ENCODE peak calls at places on chromosome 17, in ten cellular contexts. One of them, this sample, is unnamed.

GRCh38 chr17:40432864-40433528 is 10.3 kb upstream of the IGFBP4 start:
- DNase-seq in GM12892: no peak
- DNase-seq in activated effector memory CD4-positive, alpha-beta T cell treated with Interleukin-2 at 50 U/mL for 16 hours: no peak
- DNase-seq in CD8-positive, alpha-beta T cell: no peak
- DNase-seq in effector CD4-positive, alpha-beta T cell: no peak
- DNase-seq in fibroblast of mammary gland: peak
- DNase-seq in endothelial cell: no peak
- DNase-seq in thoracic aorta: no peak
- DNase-seq in T-helper 17 cell: no peak
- DNase-seq in left ventricle myocardium superior: peak
- DNase-seq in this sample: no peak

GRCh38 chr17:35799942-35800341 is 4.5 kb upstream of the MMP28 start:
- DNase-seq in GM12892: no peak
- DNase-seq in activated effector memory CD4-positive, alpha-beta T cell treated with Interleukin-2 at 50 U/mL for 16 hours: no peak
- DNase-seq in CD8-positive, alpha-beta T cell: no peak
- DNase-seq in effector CD4-positive, alpha-beta T cell: no peak
- DNase-seq in fibroblast of mammary gland: no peak
- DNase-seq in endothelial cell: no peak
- DNase-seq in thoracic aorta: no peak
- DNase-seq in T-helper 17 cell: no peak
- DNase-seq in left ventricle myocardium superior: peak
- DNase-seq in this sample: no peak

GRCh38 chr17:47205419-47205963 is 3.7 kb upstream of the MYL4 start:
- DNase-seq in GM12892: no peak
- DNase-seq in activated effector memory CD4-positive, alpha-beta T cell treated with Interleukin-2 at 50 U/mL for 16 hours: peak
- DNase-seq in CD8-positive, alpha-beta T cell: peak
- DNase-seq in effector CD4-positive, alpha-beta T cell: peak
- DNase-seq in fibroblast of mammary gland: peak
- DNase-seq in endothelial cell: no peak
- DNase-seq in thoracic aorta: no peak
- DNase-seq in T-helper 17 cell: peak
- DNase-seq in left ventricle myocardium superior: peak
- DNase-seq in this sample: peak

GRCh38 chr17:41592601-41593305 is 6.1 kb upstream of the KRT14 start:
- DNase-seq in GM12892: no peak
- DNase-seq in activated effector memory CD4-positive, alpha-beta T cell treated with Interleukin-2 at 50 U/mL for 16 hours: no peak
- DNase-seq in CD8-positive, alpha-beta T cell: no peak
- DNase-seq in effector CD4-positive, alpha-beta T cell: no peak
- DNase-seq in fibroblast of mammary gland: no peak
- DNase-seq in endothelial cell: no peak
- DNase-seq in thoracic aorta: no peak
- DNase-seq in T-helper 17 cell: no peak
- DNase-seq in left ventricle myocardium superior: no peak
- DNase-seq in this sample: no peak

GRCh38 chr17:66228887-66229782 is at the start of gene APOH:
- DNase-seq in GM12892: no peak
- DNase-seq in activated effector memory CD4-positive, alpha-beta T cell treated with Interleukin-2 at 50 U/mL for 16 hours: no peak
- DNase-seq in CD8-positive, alpha-beta T cell: no peak
- DNase-seq in effector CD4-positive, alpha-beta T cell: no peak
- DNase-seq in fibroblast of mammary gland: no peak
- DNase-seq in endothelial cell: no peak
- DNase-seq in thoracic aorta: no peak
- DNase-seq in T-helper 17 cell: no peak
- DNase-seq in left ventricle myocardium superior: no peak
- DNase-seq in this sample: no peak

GRCh38 chr17:52111182-52111581 is 47.3 kb downstream of the CA10 start:
- DNase-seq in GM12892: no peak
- DNase-seq in activated effector memory CD4-positive, alpha-beta T cell treated with Interleukin-2 at 50 U/mL for 16 hours: no peak
- DNase-seq in CD8-positive, alpha-beta T cell: no peak
- DNase-seq in effector CD4-positive, alpha-beta T cell: no peak
- DNase-seq in fibroblast of mammary gland: no peak
- DNase-seq in endothelial cell: no peak
- DNase-seq in thoracic aorta: no peak
- DNase-seq in T-helper 17 cell: no peak
- DNase-seq in left ventricle myocardium superior: no peak
- DNase-seq in this sample: no peak

GRCh38 chr17:73591278-73592078 is 52.8 kb downstream of the SDK2 start:
- DNase-seq in GM12892: peak
- DNase-seq in activated effector memory CD4-positive, alpha-beta T cell treated with Interleukin-2 at 50 U/mL for 16 hours: peak
- DNase-seq in CD8-positive, alpha-beta T cell: peak
- DNase-seq in effector CD4-positive, alpha-beta T cell: peak
- DNase-seq in fibroblast of mammary gland: no peak
- DNase-seq in endothelial cell: no peak
- DNase-seq in thoracic aorta: no peak
- DNase-seq in T-helper 17 cell: peak
- DNase-seq in left ventricle myocardium superior: no peak
- DNase-seq in this sample: peak

GRCh38 chr17:47878203-47879027 is 17.6 kb upstream of the SP2 start:
- DNase-seq in GM12892: no peak
- DNase-seq in activated effector memory CD4-positive, alpha-beta T cell treated with Interleukin-2 at 50 U/mL for 16 hours: no peak
- DNase-seq in CD8-positive, alpha-beta T cell: no peak
- DNase-seq in effector CD4-positive, alpha-beta T cell: no peak
- DNase-seq in fibroblast of mammary gland: no peak
- DNase-seq in endothelial cell: no peak
- DNase-seq in thoracic aorta: no peak
- DNase-seq in T-helper 17 cell: no peak
- DNase-seq in left ventricle myocardium superior: no peak
- DNase-seq in this sample: no peak

GRCh38 chr17:79098282-79098867 is 23.8 kb downstream of the ENGASE start:
- DNase-seq in GM12892: no peak
- DNase-seq in activated effector memory CD4-positive, alpha-beta T cell treated with Interleukin-2 at 50 U/mL for 16 hours: no peak
- DNase-seq in CD8-positive, alpha-beta T cell: no peak
- DNase-seq in effector CD4-positive, alpha-beta T cell: no peak
- DNase-seq in fibroblast of mammary gland: no peak
- DNase-seq in endothelial cell: no peak
- DNase-seq in thoracic aorta: no peak
- DNase-seq in T-helper 17 cell: no peak
- DNase-seq in left ventricle myocardium superior: no peak
- DNase-seq in this sample: no peak

GRCh38 chr17:4090898-4091297 is 51.9 kb downstream of the ZZEF1 start:
- DNase-seq in GM12892: no peak
- DNase-seq in activated effector memory CD4-positive, alpha-beta T cell treated with Interleukin-2 at 50 U/mL for 16 hours: no peak
- DNase-seq in CD8-positive, alpha-beta T cell: no peak
- DNase-seq in effector CD4-positive, alpha-beta T cell: no peak
- DNase-seq in fibroblast of mammary gland: peak
- DNase-seq in endothelial cell: no peak
- DNase-seq in thoracic aorta: no peak
- DNase-seq in T-helper 17 cell: no peak
- DNase-seq in left ventricle myocardium superior: no peak
- DNase-seq in this sample: no peak

GRCh38 chr17:61139219-61139618 is 260.4 kb upstream of the TBX2 start:
- DNase-seq in GM12892: peak
- DNase-seq in activated effector memory CD4-positive, alpha-beta T cell treated with Interleukin-2 at 50 U/mL for 16 hours: peak
- DNase-seq in CD8-positive, alpha-beta T cell: peak
- DNase-seq in effector CD4-positive, alpha-beta T cell: peak
- DNase-seq in fibroblast of mammary gland: peak
- DNase-seq in endothelial cell: no peak
- DNase-seq in thoracic aorta: no peak
- DNase-seq in T-helper 17 cell: peak
- DNase-seq in left ventricle myocardium superior: no peak
- DNase-seq in this sample: peak

GRCh38 chr17:39662551-39663339 is 2.4 kb upstream of the TCAP start:
- DNase-seq in GM12892: no peak
- DNase-seq in activated effector memory CD4-positive, alpha-beta T cell treated with Interleukin-2 at 50 U/mL for 16 hours: no peak
- DNase-seq in CD8-positive, alpha-beta T cell: no peak
- DNase-seq in effector CD4-positive, alpha-beta T cell: no peak
- DNase-seq in fibroblast of mammary gland: no peak
- DNase-seq in endothelial cell: no peak
- DNase-seq in thoracic aorta: no peak
- DNase-seq in T-helper 17 cell: no peak
- DNase-seq in left ventricle myocardium superior: peak
- DNase-seq in this sample: no peak

GRCh38 chr17:17096438-17097178 is 54.4 kb downstream of the MPRIP start:
- DNase-seq in GM12892: no peak
- DNase-seq in activated effector memory CD4-positive, alpha-beta T cell treated with Interleukin-2 at 50 U/mL for 16 hours: no peak
- DNase-seq in CD8-positive, alpha-beta T cell: no peak
- DNase-seq in effector CD4-positive, alpha-beta T cell: no peak
- DNase-seq in fibroblast of mammary gland: peak
- DNase-seq in endothelial cell: no peak
- DNase-seq in thoracic aorta: no peak
- DNase-seq in T-helper 17 cell: no peak
- DNase-seq in left ventricle myocardium superior: no peak
- DNase-seq in this sample: no peak

GRCh38 chr17:76643553-76644148 is at the start of gene ST6GALNAC1:
- DNase-seq in GM12892: no peak
- DNase-seq in activated effector memory CD4-positive, alpha-beta T cell treated with Interleukin-2 at 50 U/mL for 16 hours: peak
- DNase-seq in CD8-positive, alpha-beta T cell: no peak
- DNase-seq in effector CD4-positive, alpha-beta T cell: peak
- DNase-seq in fibroblast of mammary gland: no peak
- DNase-seq in endothelial cell: peak
- DNase-seq in thoracic aorta: no peak
- DNase-seq in T-helper 17 cell: no peak
- DNase-seq in left ventricle myocardium superior: no peak
- DNase-seq in this sample: no peak

GRCh38 chr17:4877089-4877488 is 22.2 kb upstream of the C17orf107 start:
- DNase-seq in GM12892: no peak
- DNase-seq in activated effector memory CD4-positive, alpha-beta T cell treated with Interleukin-2 at 50 U/mL for 16 hours: no peak
- DNase-seq in CD8-positive, alpha-beta T cell: no peak
- DNase-seq in effector CD4-positive, alpha-beta T cell: no peak
- DNase-seq in fibroblast of mammary gland: no peak
- DNase-seq in endothelial cell: no peak
- DNase-seq in thoracic aorta: no peak
- DNase-seq in T-helper 17 cell: no peak
- DNase-seq in left ventricle myocardium superior: no peak
- DNase-seq in this sample: no peak

GRCh38 chr17:732788-733720 is 658 bp downstream of the TLCD3A start:
- DNase-seq in GM12892: peak
- DNase-seq in activated effector memory CD4-positive, alpha-beta T cell treated with Interleukin-2 at 50 U/mL for 16 hours: no peak
- DNase-seq in CD8-positive, alpha-beta T cell: peak
- DNase-seq in effector CD4-positive, alpha-beta T cell: no peak
- DNase-seq in fibroblast of mammary gland: peak
- DNase-seq in endothelial cell: no peak
- DNase-seq in thoracic aorta: no peak
- DNase-seq in T-helper 17 cell: no peak
- DNase-seq in left ventricle myocardium superior: peak
- DNase-seq in this sample: peak

GRCh38 chr17:1137465-1137894 is 42.3 kb downstream of the ABR start:
- DNase-seq in GM12892: no peak
- DNase-seq in activated effector memory CD4-positive, alpha-beta T cell treated with Interleukin-2 at 50 U/mL for 16 hours: no peak
- DNase-seq in CD8-positive, alpha-beta T cell: no peak
- DNase-seq in effector CD4-positive, alpha-beta T cell: no peak
- DNase-seq in fibroblast of mammary gland: no peak
- DNase-seq in endothelial cell: no peak
- DNase-seq in thoracic aorta: no peak
- DNase-seq in T-helper 17 cell: peak
- DNase-seq in left ventricle myocardium superior: no peak
- DNase-seq in this sample: no peak

GRCh38 chr17:42342242-42343008 is 45.8 kb downstream of the STAT3 start:
- DNase-seq in GM12892: no peak
- DNase-seq in activated effector memory CD4-positive, alpha-beta T cell treated with Interleukin-2 at 50 U/mL for 16 hours: no peak
- DNase-seq in CD8-positive, alpha-beta T cell: no peak
- DNase-seq in effector CD4-positive, alpha-beta T cell: no peak
- DNase-seq in fibroblast of mammary gland: peak
- DNase-seq in endothelial cell: no peak
- DNase-seq in thoracic aorta: no peak
- DNase-seq in T-helper 17 cell: no peak
- DNase-seq in left ventricle myocardium superior: no peak
- DNase-seq in this sample: peak

GRCh38 chr17:81991684-81992513 is 14.5 kb downstream of the ASPSCR1 start:
- DNase-seq in GM12892: no peak
- DNase-seq in activated effector memory CD4-positive, alpha-beta T cell treated with Interleukin-2 at 50 U/mL for 16 hours: no peak
- DNase-seq in CD8-positive, alpha-beta T cell: no peak
- DNase-seq in effector CD4-positive, alpha-beta T cell: no peak
- DNase-seq in fibroblast of mammary gland: peak
- DNase-seq in endothelial cell: no peak
- DNase-seq in thoracic aorta: peak
- DNase-seq in T-helper 17 cell: no peak
- DNase-seq in left ventricle myocardium superior: peak
- DNase-seq in this sample: no peak

GRCh38 chr17:40363480-40363838 is 1.1 kb downstream of the GJD3 start:
- DNase-seq in GM12892: peak
- DNase-seq in activated effector memory CD4-positive, alpha-beta T cell treated with Interleukin-2 at 50 U/mL for 16 hours: no peak
- DNase-seq in CD8-positive, alpha-beta T cell: no peak
- DNase-seq in effector CD4-positive, alpha-beta T cell: no peak
- DNase-seq in fibroblast of mammary gland: peak
- DNase-seq in endothelial cell: no peak
- DNase-seq in thoracic aorta: no peak
- DNase-seq in T-helper 17 cell: no peak
- DNase-seq in left ventricle myocardium superior: peak
- DNase-seq in this sample: no peak

GRCh38 chr17:7236808-7237207 is 2.4 kb downstream of the PHF23 start:
- DNase-seq in GM12892: no peak
- DNase-seq in activated effector memory CD4-positive, alpha-beta T cell treated with Interleukin-2 at 50 U/mL for 16 hours: no peak
- DNase-seq in CD8-positive, alpha-beta T cell: no peak
- DNase-seq in effector CD4-positive, alpha-beta T cell: no peak
- DNase-seq in fibroblast of mammary gland: no peak
- DNase-seq in endothelial cell: no peak
- DNase-seq in thoracic aorta: no peak
- DNase-seq in T-helper 17 cell: no peak
- DNase-seq in left ventricle myocardium superior: peak
- DNase-seq in this sample: no peak

GRCh38 chr17:63945851-63946439 is 13.8 kb upstream of the CD79B start:
- DNase-seq in GM12892: peak
- DNase-seq in activated effector memory CD4-positive, alpha-beta T cell treated with Interleukin-2 at 50 U/mL for 16 hours: no peak
- DNase-seq in CD8-positive, alpha-beta T cell: peak
- DNase-seq in effector CD4-positive, alpha-beta T cell: no peak
- DNase-seq in fibroblast of mammary gland: no peak
- DNase-seq in endothelial cell: no peak
- DNase-seq in thoracic aorta: no peak
- DNase-seq in T-helper 17 cell: no peak
- DNase-seq in left ventricle myocardium superior: no peak
- DNase-seq in this sample: no peak

GRCh38 chr17:63421681-63422645 is 24.1 kb downstream of the CYB561 start:
- DNase-seq in GM12892: no peak
- DNase-seq in activated effector memory CD4-positive, alpha-beta T cell treated with Interleukin-2 at 50 U/mL for 16 hours: no peak
- DNase-seq in CD8-positive, alpha-beta T cell: no peak
- DNase-seq in effector CD4-positive, alpha-beta T cell: no peak
- DNase-seq in fibroblast of mammary gland: no peak
- DNase-seq in endothelial cell: no peak
- DNase-seq in thoracic aorta: no peak
- DNase-seq in T-helper 17 cell: no peak
- DNase-seq in left ventricle myocardium superior: no peak
- DNase-seq in this sample: no peak

GRCh38 chr17:43372273-43372911 is 26.4 kb upstream of the ARL4D start:
- DNase-seq in GM12892: no peak
- DNase-seq in activated effector memory CD4-positive, alpha-beta T cell treated with Interleukin-2 at 50 U/mL for 16 hours: no peak
- DNase-seq in CD8-positive, alpha-beta T cell: no peak
- DNase-seq in effector CD4-positive, alpha-beta T cell: no peak
- DNase-seq in fibroblast of mammary gland: no peak
- DNase-seq in endothelial cell: no peak
- DNase-seq in thoracic aorta: no peak
- DNase-seq in T-helper 17 cell: no peak
- DNase-seq in left ventricle myocardium superior: no peak
- DNase-seq in this sample: no peak

GRCh38 chr17:79503440-79503839 is 107.4 kb downstream of the RBFOX3 start:
- DNase-seq in GM12892: no peak
- DNase-seq in activated effector memory CD4-positive, alpha-beta T cell treated with Interleukin-2 at 50 U/mL for 16 hours: no peak
- DNase-seq in CD8-positive, alpha-beta T cell: no peak
- DNase-seq in effector CD4-positive, alpha-beta T cell: no peak
- DNase-seq in fibroblast of mammary gland: no peak
- DNase-seq in endothelial cell: no peak
- DNase-seq in thoracic aorta: no peak
- DNase-seq in T-helper 17 cell: no peak
- DNase-seq in left ventricle myocardium superior: no peak
- DNase-seq in this sample: no peak

GRCh38 chr17:28712037-28712704 is 483 bp upstream of the PROCA1 start:
- DNase-seq in GM12892: peak
- DNase-seq in activated effector memory CD4-positive, alpha-beta T cell treated with Interleukin-2 at 50 U/mL for 16 hours: peak
- DNase-seq in CD8-positive, alpha-beta T cell: peak
- DNase-seq in effector CD4-positive, alpha-beta T cell: peak
- DNase-seq in fibroblast of mammary gland: no peak
- DNase-seq in endothelial cell: peak
- DNase-seq in thoracic aorta: no peak
- DNase-seq in T-helper 17 cell: peak
- DNase-seq in left ventricle myocardium superior: peak
- DNase-seq in this sample: peak

GRCh38 chr17:69539781-69540319 is 125.4 kb downstream of the MAP2K6 start:
- DNase-seq in GM12892: no peak
- DNase-seq in activated effector memory CD4-positive, alpha-beta T cell treated with Interleukin-2 at 50 U/mL for 16 hours: no peak
- DNase-seq in CD8-positive, alpha-beta T cell: no peak
- DNase-seq in effector CD4-positive, alpha-beta T cell: no peak
- DNase-seq in fibroblast of mammary gland: peak
- DNase-seq in endothelial cell: no peak
- DNase-seq in thoracic aorta: no peak
- DNase-seq in T-helper 17 cell: no peak
- DNase-seq in left ventricle myocardium superior: no peak
- DNase-seq in this sample: no peak

GRCh38 chr17:40461036-40461721 is 17.9 kb downstream of the IGFBP4 start:
- DNase-seq in GM12892: no peak
- DNase-seq in activated effector memory CD4-positive, alpha-beta T cell treated with Interleukin-2 at 50 U/mL for 16 hours: no peak
- DNase-seq in CD8-positive, alpha-beta T cell: no peak
- DNase-seq in effector CD4-positive, alpha-beta T cell: no peak
- DNase-seq in fibroblast of mammary gland: peak
- DNase-seq in endothelial cell: no peak
- DNase-seq in thoracic aorta: no peak
- DNase-seq in T-helper 17 cell: no peak
- DNase-seq in left ventricle myocardium superior: no peak
- DNase-seq in this sample: no peak